ENCODE peak calls at places on chromosomes 12 and 14, in six cellular contexts. D is GM13976, N is dorsolateral prefrontal cortex, P is cardiac fibroblast, L is hepatocyte, C is body of pancreas. A is an unnamed sample.
A peak's percentile ranks its signal among the peaks of the same experiment; 100 is the strongest.

GRCh38 chr14:100669468-100669867 is 57.2 kb upstream of the DLK1 start:
- DNase-seq in D (no peak), N (peak; percentile 27), P (no peak), L (peak; percentile 22), C (no peak), A (no peak)

GRCh38 chr14:106442857-106443256 is 916.5 kb downstream of the TMEM121 start:
- DNase-seq in D (peak; percentile 19), N (no peak), P (no peak), L (no peak), C (no peak), A (peak; percentile 22)

GRCh38 chr14:94390372-94391086 is 2.1 kb upstream of the SERPINA1 start:
- DNase-seq in D (peak; percentile 15), N (peak; percentile 9), P (peak; percentile 53), L (no peak), C (peak; percentile 68), A (peak; percentile 72)

GRCh38 chr12:56307221-56307965 is 7.3 kb upstream of the CS start:
- DNase-seq in D (no peak), N (no peak), P (no peak), L (no peak), C (no peak), A (no peak)

GRCh38 chr12:124720687-124721500 is 142.8 kb downstream of the SCARB1 start:
- DNase-seq in D (no peak), N (peak; percentile 58), P (peak; percentile 80), L (peak; percentile 67), C (peak; percentile 49), A (no peak)

GRCh38 chr14:35402323-35403084 is 2.0 kb downstream of the NFKBIA start:
- DNase-seq in D (no peak), N (no peak), P (no peak), L (no peak), C (peak; percentile 32), A (no peak)

GRCh38 chr14:20697273-20698017 is 8.9 kb downstream of the ANG start:
- DNase-seq in D (peak; percentile 68), N (peak; percentile 64), P (peak; percentile 82), L (peak; percentile 75), C (peak; percentile 64), A (peak; percentile 75)

GRCh38 chr14:71166434-71166833 is 259.2 kb downstream of the PCNX1 start:
- DNase-seq in D (peak; percentile 55), N (no peak), P (peak; percentile 90), L (peak; percentile 65), C (peak; percentile 28), A (no peak)

GRCh38 chr14:52061890-52062289 is 7.0 kb downstream of the NID2 start:
- DNase-seq in D (no peak), N (no peak), P (no peak), L (no peak), C (no peak), A (no peak)

GRCh38 chr12:27550653-27550975 is 26.6 kb downstream of the PPFIBP1 start:
- DNase-seq in D (no peak), N (no peak), P (no peak), L (no peak), C (no peak), A (no peak)

GRCh38 chr14:101200650-101201516 is 297.4 kb upstream of the RTL1 start:
- DNase-seq in D (no peak), N (no peak), P (no peak), L (no peak), C (peak; percentile 4), A (no peak)

GRCh38 chr12:121334513-121335343 is 17.5 kb downstream of the ANAPC5 start:
- DNase-seq in D (peak; percentile 71), N (no peak), P (peak; percentile 86), L (peak; percentile 86), C (peak; percentile 40), A (peak; percentile 37)

GRCh38 chr12:125187148-125187733 is 122.0 kb downstream of the AACS start:
- DNase-seq in D (no peak), N (peak; percentile 23), P (no peak), L (no peak), C (no peak), A (peak; percentile 28)

GRCh38 chr12:31117203-31118011 is 43.7 kb downstream of the DDX11 start:
- DNase-seq in D (peak; percentile 72), N (no peak), P (peak; percentile 18), L (peak; percentile 76), C (no peak), A (peak; percentile 83)

GRCh38 chr12:109777544-109777943 is 55.7 kb downstream of the TRPV4 start:
- DNase-seq in D (peak; percentile 69), N (no peak), P (peak; percentile 16), L (no peak), C (no peak), A (peak; percentile 34)

GRCh38 chr12:15996254-15996653 is 85.1 kb downstream of the DERA start:
- DNase-seq in D (no peak), N (no peak), P (peak; percentile 69), L (peak; percentile 37), C (peak; percentile 34), A (no peak)

GRCh38 chr12:62214847-62215246 is 45.4 kb upstream of the USP15 start:
- DNase-seq in D (no peak), N (no peak), P (no peak), L (no peak), C (no peak), A (no peak)

GRCh38 chr14:62146014-62146413 is 383.8 kb downstream of the SNAPC1 start:
- DNase-seq in D (no peak), N (no peak), P (no peak), L (no peak), C (no peak), A (no peak)

DNA sequence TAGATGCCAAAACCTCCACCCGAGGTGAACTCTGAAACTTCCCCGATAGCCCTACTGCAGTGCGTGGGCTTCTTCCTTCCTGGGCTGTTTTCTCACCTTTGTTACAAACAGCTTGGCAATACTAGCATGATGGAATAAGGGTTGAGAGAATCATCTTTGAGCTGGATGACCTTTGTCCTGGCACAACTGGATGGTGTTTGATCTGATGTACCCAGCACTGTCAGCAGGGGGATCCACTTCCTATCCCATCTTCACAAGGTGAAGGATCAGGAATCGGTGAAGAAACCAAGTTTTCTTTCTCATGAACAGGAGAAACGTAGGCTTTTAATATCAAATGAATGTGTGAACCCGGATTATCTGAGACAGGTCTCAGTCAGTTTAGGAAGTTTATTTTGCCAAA is 19.5 kb upstream of the LRRC10 start:
- DNase-seq in D (no peak), N (no peak), P (no peak), L (no peak), C (no peak), A (no peak)
- TF ChIP-seq CTCF in D (no peak), N (no peak), P (peak; percentile 34), L (no peak), C (no peak), A (no peak)

DNA sequence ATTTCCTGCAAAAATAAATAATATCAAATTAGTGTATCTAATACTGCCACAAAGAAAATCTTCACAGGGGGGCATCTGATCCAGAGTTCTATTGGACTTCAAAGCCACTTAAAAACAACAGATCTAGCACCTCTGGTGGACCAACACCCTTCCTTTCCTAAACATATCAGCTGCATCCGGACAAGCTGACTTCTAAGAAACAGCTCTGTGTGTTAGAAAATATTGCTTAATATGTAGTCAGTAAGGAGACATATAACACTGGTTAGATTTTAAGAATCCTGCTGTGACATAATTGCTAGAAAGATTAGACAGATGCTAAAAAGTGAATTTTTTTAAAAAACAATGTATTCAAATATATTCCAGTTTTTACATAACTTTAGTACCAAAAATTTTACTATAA is 61.1 kb upstream of the PTPRB start:
- DNase-seq in D (no peak), N (no peak), P (no peak), L (no peak), C (no peak), A (no peak)
- TF ChIP-seq CTCF in D (no peak), N (no peak), P (no peak), L (no peak), C (no peak), A (no peak)

DNA sequence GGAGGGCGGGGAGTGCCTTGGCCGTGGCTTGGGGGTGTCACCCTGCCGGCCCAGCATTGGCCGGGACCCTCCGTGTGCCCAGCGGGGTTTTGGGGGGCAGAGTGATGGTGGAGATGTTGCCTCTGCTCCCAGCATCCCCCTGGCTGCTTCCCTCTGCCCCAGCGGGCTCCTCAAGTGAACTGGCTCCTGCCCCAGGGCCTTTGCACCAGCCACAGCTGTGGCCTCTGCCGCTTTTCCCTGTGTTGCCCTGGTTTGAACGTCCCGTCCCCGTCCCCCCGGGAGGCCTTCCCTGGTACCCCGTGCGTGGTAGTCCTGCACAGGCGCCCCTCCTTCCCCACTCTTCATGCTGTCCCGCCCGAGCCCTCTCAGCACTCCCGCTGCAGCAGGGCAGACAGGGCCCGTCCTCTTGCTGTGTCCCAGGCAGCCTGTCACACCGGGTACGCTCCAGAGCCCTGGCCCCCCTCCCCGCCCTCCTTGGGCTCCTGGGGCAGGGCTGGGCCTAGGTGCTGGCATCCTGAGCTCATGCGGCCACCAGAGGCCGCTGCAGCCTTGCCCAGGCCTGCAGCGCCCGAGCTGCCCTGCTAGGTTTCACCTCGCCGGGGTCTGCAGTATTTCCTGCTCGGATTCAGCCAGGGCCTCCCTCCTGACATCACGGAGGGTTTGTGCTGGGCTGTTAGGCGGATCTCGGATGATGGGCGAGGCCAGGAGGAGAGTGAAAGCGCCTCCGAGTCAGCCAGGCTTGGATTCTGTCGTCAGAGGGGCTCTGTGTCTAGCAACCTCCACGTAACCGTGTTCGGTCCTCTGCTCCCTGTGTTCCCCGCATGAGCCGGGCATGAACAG is 9.5 kb downstream of the NOC4L start:
- DNase-seq in D (peak; percentile 89), N (peak; percentile 41), P (peak; percentile 82), L (peak; percentile 92), C (peak; percentile 66), A (peak; percentile 90)
- TF ChIP-seq CTCF in D (peak; percentile 94), N (peak; percentile 87), P (peak; percentile 94), L (peak; percentile 97), C (peak; percentile 90), A (peak; percentile 91)

GRCh38 chr12:98373019-98373554 is 142.3 kb upstream of the TMPO start:
- DNase-seq in D (peak; percentile 22), N (no peak), P (peak; percentile 68), L (peak; percentile 65), C (no peak), A (peak; percentile 47)

GRCh38 chr12:98370976-98371375 is 144.4 kb upstream of the TMPO start:
- DNase-seq in D (no peak), N (no peak), P (no peak), L (no peak), C (no peak), A (no peak)

GRCh38 chr12:98371419-98371818 is 144.0 kb upstream of the TMPO start:
- DNase-seq in D (no peak), N (no peak), P (peak; percentile 25), L (no peak), C (no peak), A (no peak)

GRCh38 chr12:98372340-98373018 is 142.9 kb upstream of the TMPO start:
- DNase-seq in D (no peak), N (no peak), P (no peak), L (no peak), C (no peak), A (no peak)

DNA sequence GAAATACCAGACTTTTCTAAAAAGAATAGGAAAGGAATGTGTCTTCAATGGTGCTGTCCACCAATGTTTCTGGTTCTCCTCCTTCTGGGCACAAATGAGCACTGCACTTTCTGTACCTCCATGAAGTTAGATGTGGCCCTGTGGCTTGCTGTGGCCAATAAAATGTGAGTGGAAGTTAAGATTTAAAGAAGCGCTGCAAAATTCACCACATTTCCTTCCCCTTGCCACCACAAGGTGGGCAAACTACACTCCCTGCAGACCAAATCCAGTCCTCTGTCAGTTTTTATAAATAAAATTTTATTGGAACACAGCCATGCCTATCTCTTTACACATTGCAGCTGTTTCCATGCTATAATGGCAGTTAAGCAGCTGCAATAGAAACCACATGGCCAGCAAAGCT is 141.4 kb upstream of the TMPO start:
- DNase-seq in D (no peak), N (no peak), P (peak; percentile 22), L (no peak), C (no peak), A (no peak)
- TF ChIP-seq CTCF in D (no peak), N (no peak), P (peak; percentile 34), L (peak; percentile 11), C (no peak), A (peak; percentile 19)

GRCh38 chr12:24780969-24781368 is 167.9 kb downstream of the BCAT1 start:
- DNase-seq in D (no peak), N (no peak), P (peak; percentile 45), L (no peak), C (no peak), A (no peak)
- TF ChIP-seq CTCF in D (peak; percentile 11), N (no peak), P (no peak), L (peak; percentile 40), C (no peak), A (no peak)